ENCODE peak calls at places on chromosome 3, in ten cellular contexts. One of them, this sample, is unnamed.

GRCh38 chr3:27354588-27355203 is 14.5 kb downstream of the NEK10 start:
- DNase-seq in GM10248: no peak
- DNase-seq in heart right ventricle: no peak
- DNase-seq in uterus: no peak
- DNase-seq in SK-N-SH: no peak
- DNase-seq in choroid plexus epithelial cell: no peak
- DNase-seq in lung: no peak
- DNase-seq in psoas muscle: no peak
- DNase-seq in ovary: no peak
- DNase-seq in GM23338: peak
- DNase-seq in this sample: no peak

GRCh38 chr3:21345577-21345976 is 405.4 kb downstream of the ZNF385D start:
- DNase-seq in lung: no peak
- DNase-seq in SK-N-SH: no peak
- DNase-seq in choroid plexus epithelial cell: no peak
- DNase-seq in GM23338: no peak
- DNase-seq in psoas muscle: no peak
- DNase-seq in GM10248: no peak
- DNase-seq in ovary: no peak
- DNase-seq in uterus: no peak
- DNase-seq in heart right ventricle: no peak
- DNase-seq in this sample: no peak

GRCh38 chr3:120858501-120858900 is 49.5 kb upstream of the STXBP5L start:
- DNase-seq in uterus: no peak
- DNase-seq in psoas muscle: no peak
- DNase-seq in SK-N-SH: no peak
- DNase-seq in choroid plexus epithelial cell: no peak
- DNase-seq in lung: no peak
- DNase-seq in GM10248: no peak
- DNase-seq in GM23338: no peak
- DNase-seq in heart right ventricle: no peak
- DNase-seq in ovary: no peak
- DNase-seq in this sample: no peak

GRCh38 chr3:175046666-175047065 is 187.5 kb downstream of the NAALADL2 start:
- DNase-seq in heart right ventricle: no peak
- DNase-seq in GM10248: no peak
- DNase-seq in psoas muscle: no peak
- DNase-seq in ovary: no peak
- DNase-seq in uterus: no peak
- DNase-seq in lung: no peak
- DNase-seq in choroid plexus epithelial cell: peak
- DNase-seq in GM23338: no peak
- DNase-seq in SK-N-SH: no peak
- DNase-seq in this sample: no peak

GRCh38 chr3:133742351-133743091 is 3.7 kb upstream of the TF start:
- DNase-seq in GM10248: no peak
- DNase-seq in GM23338: no peak
- DNase-seq in lung: no peak
- DNase-seq in SK-N-SH: no peak
- DNase-seq in choroid plexus epithelial cell: peak
- DNase-seq in psoas muscle: no peak
- DNase-seq in uterus: no peak
- DNase-seq in heart right ventricle: no peak
- DNase-seq in ovary: no peak
- DNase-seq in this sample: no peak

GRCh38 chr3:129211772-129212171 is 28.1 kb upstream of the CNBP start:
- DNase-seq in psoas muscle: peak
- DNase-seq in heart right ventricle: peak
- DNase-seq in GM10248: no peak
- DNase-seq in SK-N-SH: peak
- DNase-seq in uterus: peak
- DNase-seq in ovary: peak
- DNase-seq in lung: peak
- DNase-seq in choroid plexus epithelial cell: peak
- DNase-seq in GM23338: no peak
- DNase-seq in this sample: no peak

GRCh38 chr3:188631291-188632010 is 477.5 kb downstream of the LPP start:
- DNase-seq in SK-N-SH: no peak
- DNase-seq in choroid plexus epithelial cell: peak
- DNase-seq in heart right ventricle: no peak
- DNase-seq in ovary: no peak
- DNase-seq in uterus: no peak
- DNase-seq in GM10248: no peak
- DNase-seq in GM23338: no peak
- DNase-seq in lung: no peak
- DNase-seq in psoas muscle: no peak
- DNase-seq in this sample: no peak

GRCh38 chr3:35537265-35537664 is 102.1 kb upstream of the ARPP21 start:
- DNase-seq in GM23338: no peak
- DNase-seq in psoas muscle: no peak
- DNase-seq in GM10248: no peak
- DNase-seq in ovary: no peak
- DNase-seq in lung: no peak
- DNase-seq in heart right ventricle: no peak
- DNase-seq in uterus: no peak
- DNase-seq in choroid plexus epithelial cell: peak
- DNase-seq in SK-N-SH: no peak
- DNase-seq in this sample: no peak

GRCh38 chr3:192409203-192409837 is 318.0 kb downstream of the FGF12 start:
- DNase-seq in GM10248: peak
- DNase-seq in lung: no peak
- DNase-seq in choroid plexus epithelial cell: no peak
- DNase-seq in GM23338: peak
- DNase-seq in ovary: no peak
- DNase-seq in SK-N-SH: peak
- DNase-seq in uterus: no peak
- DNase-seq in psoas muscle: peak
- DNase-seq in heart right ventricle: peak
- DNase-seq in this sample: no peak

GRCh38 chr3:187832202-187832601 is 86.9 kb upstream of the BCL6 start:
- DNase-seq in choroid plexus epithelial cell: no peak
- DNase-seq in SK-N-SH: no peak
- DNase-seq in heart right ventricle: no peak
- DNase-seq in GM23338: peak
- DNase-seq in ovary: no peak
- DNase-seq in uterus: no peak
- DNase-seq in GM10248: no peak
- DNase-seq in psoas muscle: no peak
- DNase-seq in lung: no peak
- DNase-seq in this sample: no peak

GRCh38 chr3:112333002-112333385 is at the start of gene CD200:
- DNase-seq in uterus: peak
- DNase-seq in heart right ventricle: peak
- DNase-seq in choroid plexus epithelial cell: peak
- DNase-seq in psoas muscle: peak
- DNase-seq in GM23338: peak
- DNase-seq in GM10248: peak
- DNase-seq in lung: peak
- DNase-seq in SK-N-SH: peak
- DNase-seq in ovary: peak
- DNase-seq in this sample: peak

GRCh38 chr3:133487920-133488540 is 85.5 kb upstream of the CDV3 start:
- DNase-seq in ovary: no peak
- DNase-seq in lung: no peak
- DNase-seq in psoas muscle: no peak
- DNase-seq in uterus: no peak
- DNase-seq in GM23338: peak
- DNase-seq in SK-N-SH: no peak
- DNase-seq in GM10248: peak
- DNase-seq in choroid plexus epithelial cell: peak
- DNase-seq in heart right ventricle: no peak
- DNase-seq in this sample: no peak

GRCh38 chr3:149401215-149401925 is 23.9 kb upstream of the TM4SF1 start:
- DNase-seq in GM10248: no peak
- DNase-seq in uterus: no peak
- DNase-seq in heart right ventricle: no peak
- DNase-seq in psoas muscle: no peak
- DNase-seq in choroid plexus epithelial cell: peak
- DNase-seq in SK-N-SH: no peak
- DNase-seq in ovary: no peak
- DNase-seq in lung: no peak
- DNase-seq in GM23338: no peak
- DNase-seq in this sample: no peak

GRCh38 chr3:16399473-16399872 is 114.0 kb downstream of the RFTN1 start:
- DNase-seq in GM23338: peak
- DNase-seq in choroid plexus epithelial cell: peak
- DNase-seq in lung: peak
- DNase-seq in ovary: peak
- DNase-seq in heart right ventricle: peak
- DNase-seq in GM10248: no peak
- DNase-seq in psoas muscle: no peak
- DNase-seq in SK-N-SH: peak
- DNase-seq in uterus: peak
- DNase-seq in this sample: no peak

GRCh38 chr3:182682263-182683229 is 110.8 kb upstream of the ATP11B start:
- DNase-seq in lung: no peak
- DNase-seq in GM10248: peak
- DNase-seq in psoas muscle: peak
- DNase-seq in ovary: no peak
- DNase-seq in heart right ventricle: peak
- DNase-seq in choroid plexus epithelial cell: peak
- DNase-seq in GM23338: peak
- DNase-seq in SK-N-SH: peak
- DNase-seq in uterus: no peak
- DNase-seq in this sample: peak

GRCh38 chr3:122993573-122993972 is 34.0 kb downstream of the SEMA5B start:
- DNase-seq in GM10248: no peak
- DNase-seq in uterus: no peak
- DNase-seq in lung: no peak
- DNase-seq in psoas muscle: peak
- DNase-seq in GM23338: no peak
- DNase-seq in choroid plexus epithelial cell: no peak
- DNase-seq in ovary: no peak
- DNase-seq in SK-N-SH: peak
- DNase-seq in heart right ventricle: no peak
- DNase-seq in this sample: no peak

GRCh38 chr3:195767792-195768191 is 43.9 kb downstream of the MUC4 start:
- DNase-seq in choroid plexus epithelial cell: no peak
- DNase-seq in GM10248: no peak
- DNase-seq in SK-N-SH: no peak
- DNase-seq in GM23338: no peak
- DNase-seq in psoas muscle: no peak
- DNase-seq in uterus: no peak
- DNase-seq in ovary: no peak
- DNase-seq in heart right ventricle: no peak
- DNase-seq in lung: no peak
- DNase-seq in this sample: no peak

GRCh38 chr3:185584681-185585080 is 1.4 kb upstream of the SENP2 start:
- DNase-seq in choroid plexus epithelial cell: no peak
- DNase-seq in ovary: no peak
- DNase-seq in GM10248: no peak
- DNase-seq in heart right ventricle: no peak
- DNase-seq in GM23338: no peak
- DNase-seq in SK-N-SH: no peak
- DNase-seq in uterus: no peak
- DNase-seq in lung: no peak
- DNase-seq in psoas muscle: no peak
- DNase-seq in this sample: no peak

GRCh38 chr3:136787226-136787793 is 31.6 kb upstream of the SLC35G2 start:
- DNase-seq in choroid plexus epithelial cell: peak
- DNase-seq in GM23338: no peak
- DNase-seq in psoas muscle: no peak
- DNase-seq in lung: no peak
- DNase-seq in SK-N-SH: no peak
- DNase-seq in ovary: no peak
- DNase-seq in GM10248: peak
- DNase-seq in heart right ventricle: no peak
- DNase-seq in uterus: no peak
- DNase-seq in this sample: no peak

GRCh38 chr3:73192036-73192738 is 130.7 kb downstream of the EBLN2 start:
- DNase-seq in GM23338: peak
- DNase-seq in lung: no peak
- DNase-seq in psoas muscle: no peak
- DNase-seq in heart right ventricle: no peak
- DNase-seq in choroid plexus epithelial cell: no peak
- DNase-seq in ovary: no peak
- DNase-seq in SK-N-SH: peak
- DNase-seq in uterus: peak
- DNase-seq in GM10248: no peak
- DNase-seq in this sample: no peak
- TF ChIP-seq CTCF in GM23338: peak
- TF ChIP-seq CTCF in lung: no peak
- TF ChIP-seq CTCF in psoas muscle: no peak
- TF ChIP-seq CTCF in heart right ventricle: no peak
- TF ChIP-seq CTCF in choroid plexus epithelial cell: peak
- TF ChIP-seq CTCF in ovary: no peak
- TF ChIP-seq CTCF in SK-N-SH: peak
- TF ChIP-seq CTCF in uterus: no peak
- TF ChIP-seq CTCF in GM10248: no peak
- TF ChIP-seq CTCF in this sample: no peak

GRCh38 chr3:57078366-57079220 is 18.1 kb downstream of the SPATA12 start:
- DNase-seq in ovary: peak
- DNase-seq in GM23338: peak
- DNase-seq in heart right ventricle: peak
- DNase-seq in lung: peak
- DNase-seq in choroid plexus epithelial cell: peak
- DNase-seq in GM10248: peak
- DNase-seq in SK-N-SH: peak
- DNase-seq in uterus: peak
- DNase-seq in psoas muscle: peak
- DNase-seq in this sample: peak
- TF ChIP-seq CTCF in ovary: no peak
- TF ChIP-seq CTCF in GM23338: peak
- TF ChIP-seq CTCF in heart right ventricle: peak
- TF ChIP-seq CTCF in lung: no peak
- TF ChIP-seq CTCF in choroid plexus epithelial cell: no peak
- TF ChIP-seq CTCF in GM10248: peak
- TF ChIP-seq CTCF in SK-N-SH: peak
- TF ChIP-seq CTCF in uterus: no peak
- TF ChIP-seq CTCF in psoas muscle: no peak
- TF ChIP-seq CTCF in this sample: no peak

GRCh38 chr3:172844428-172844827 is 93.9 kb downstream of the ECT2 start:
- DNase-seq in lung: no peak
- DNase-seq in psoas muscle: no peak
- DNase-seq in ovary: no peak
- DNase-seq in GM23338: no peak
- DNase-seq in heart right ventricle: no peak
- DNase-seq in SK-N-SH: no peak
- DNase-seq in uterus: no peak
- DNase-seq in GM10248: no peak
- DNase-seq in choroid plexus epithelial cell: no peak
- DNase-seq in this sample: no peak
- TF ChIP-seq CTCF in lung: no peak
- TF ChIP-seq CTCF in psoas muscle: no peak
- TF ChIP-seq CTCF in ovary: no peak
- TF ChIP-seq CTCF in GM23338: no peak
- TF ChIP-seq CTCF in heart right ventricle: no peak
- TF ChIP-seq CTCF in SK-N-SH: no peak
- TF ChIP-seq CTCF in uterus: no peak
- TF ChIP-seq CTCF in GM10248: no peak
- TF ChIP-seq CTCF in choroid plexus epithelial cell: no peak
- TF ChIP-seq CTCF in this sample: no peak

DNA sequence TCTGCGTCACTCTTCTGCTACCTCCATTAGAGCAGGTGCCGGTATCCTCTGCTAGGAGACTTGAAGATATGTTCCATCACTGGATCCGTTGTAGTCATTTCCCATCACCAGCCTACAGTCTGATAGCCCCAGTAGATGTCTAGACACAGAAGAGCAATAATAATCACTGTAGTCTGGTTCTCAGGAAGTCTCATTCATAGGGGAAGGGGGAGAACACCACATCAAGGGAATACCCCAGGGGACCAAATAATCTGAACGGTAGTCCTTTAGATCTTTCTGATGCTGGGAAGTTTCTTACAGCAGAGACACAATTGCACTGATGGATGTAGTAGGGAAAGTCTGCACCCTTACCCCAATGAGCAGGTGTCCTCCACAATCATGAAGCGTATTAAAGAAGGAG is 595.0 kb downstream of the EPHA3 start:
- DNase-seq in GM10248: no peak
- DNase-seq in SK-N-SH: no peak
- DNase-seq in psoas muscle: no peak
- DNase-seq in uterus: no peak
- DNase-seq in choroid plexus epithelial cell: no peak
- DNase-seq in lung: no peak
- DNase-seq in heart right ventricle: no peak
- DNase-seq in ovary: no peak
- DNase-seq in GM23338: no peak
- DNase-seq in this sample: no peak
- TF ChIP-seq CTCF in GM10248: no peak
- TF ChIP-seq CTCF in SK-N-SH: no peak
- TF ChIP-seq CTCF in psoas muscle: no peak
- TF ChIP-seq CTCF in uterus: no peak
- TF ChIP-seq CTCF in choroid plexus epithelial cell: no peak
- TF ChIP-seq CTCF in lung: no peak
- TF ChIP-seq CTCF in heart right ventricle: no peak
- TF ChIP-seq CTCF in ovary: no peak
- TF ChIP-seq CTCF in GM23338: no peak
- TF ChIP-seq CTCF in this sample: no peak

This sample was measured in activated B cell treated with CpG ODN at 0.5 μM for 24 hours.